ENCODE peak calls at places on chromosomes 4 and X, in four cellular contexts. T is psoas muscle, S is heart left ventricle, K is astrocyte. F is an unnamed sample.

GRCh38 chr4:169268951-169269781 is 1.6 kb downstream of the SH3RF1 start:
- DNase-seq in T (peak; percentile 13), S (no peak), K (peak; percentile 89), F (peak; percentile 47)

GRCh38 chrX:150934453-150934852 is 36.0 kb upstream of the CD99L2 start:
- DNase-seq in T (no peak), S (no peak), K (peak; percentile 67), F (no peak)

GRCh38 chr4:2929469-2929868 is 33.7 kb downstream of the NOP14 start:
- DNase-seq in T (no peak), S (no peak), K (no peak), F (peak; percentile 16)

GRCh38 chrX:148443216-148443615 is 57.2 kb upstream of the AFF2 start:
- DNase-seq in T (no peak), S (no peak), K (no peak), F (no peak)

GRCh38 chr4:156109943-156110925 is 156.6 kb upstream of the CTSO start:
- DNase-seq in T (no peak), S (no peak), K (peak; percentile 18), F (no peak)

GRCh38 chr4:104971458-104971857 is 175.2 kb upstream of the TET2 start:
- DNase-seq in T (no peak), S (no peak), K (no peak), F (no peak)

GRCh38 chr4:163157157-163157556 is 9.5 kb downstream of the NAF1 start:
- DNase-seq in T (no peak), S (no peak), K (peak; percentile 87), F (no peak)

GRCh38 chr4:103011378-103012025 is 8.0 kb downstream of the SLC9B1 start:
- DNase-seq in T (no peak), S (no peak), K (peak; percentile 54), F (no peak)

GRCh38 chrX:39975094-39975865 is 122.5 kb downstream of the BCOR start:
- DNase-seq in T (no peak), S (no peak), K (no peak), F (no peak)

DNA sequence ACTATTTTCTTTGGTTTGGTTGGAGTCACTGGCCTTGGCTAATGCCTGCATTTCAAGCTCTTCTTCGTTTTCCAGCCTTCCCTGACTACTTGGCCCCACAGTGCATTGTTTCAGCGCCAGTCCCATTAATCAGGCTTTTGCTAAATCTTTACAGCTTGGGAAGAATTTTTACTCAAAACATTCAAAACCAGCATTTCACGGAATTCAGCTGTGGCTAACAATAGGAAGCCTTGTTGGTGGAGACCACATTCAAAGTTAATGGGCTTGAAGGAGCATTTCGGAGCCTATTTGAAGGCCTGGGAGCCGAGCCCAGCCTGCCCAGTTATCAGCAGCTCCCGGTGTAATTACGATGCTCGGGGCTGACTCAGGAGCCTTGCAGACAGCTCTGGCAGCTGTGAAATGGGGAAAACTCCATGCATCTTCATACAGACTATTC is 30.8 kb upstream of the VCX2 start:
- DNase-seq in T (peak; percentile 14), S (peak; percentile 32), K (peak; percentile 96), F (no peak)
- H3K27ac ChIP-seq in T (no peak overlapping the region), S (no peak overlapping the region), K (peak overlapping the region; percentile 33), F (no peak overlapping the region)

GRCh38 chr4:77878176-77878575 is 15.5 kb downstream of the MRPL1 start:
- DNase-seq in T (no peak), S (no peak), K (no peak), F (no peak)

GRCh38 chr4:77877167-77877566 is 14.5 kb downstream of the MRPL1 start:
- DNase-seq in T (no peak), S (no peak), K (no peak), F (no peak)

GRCh38 chr4:77877771-77878170 is 15.1 kb downstream of the MRPL1 start:
- DNase-seq in T (no peak), S (no peak), K (no peak), F (no peak)

DNA sequence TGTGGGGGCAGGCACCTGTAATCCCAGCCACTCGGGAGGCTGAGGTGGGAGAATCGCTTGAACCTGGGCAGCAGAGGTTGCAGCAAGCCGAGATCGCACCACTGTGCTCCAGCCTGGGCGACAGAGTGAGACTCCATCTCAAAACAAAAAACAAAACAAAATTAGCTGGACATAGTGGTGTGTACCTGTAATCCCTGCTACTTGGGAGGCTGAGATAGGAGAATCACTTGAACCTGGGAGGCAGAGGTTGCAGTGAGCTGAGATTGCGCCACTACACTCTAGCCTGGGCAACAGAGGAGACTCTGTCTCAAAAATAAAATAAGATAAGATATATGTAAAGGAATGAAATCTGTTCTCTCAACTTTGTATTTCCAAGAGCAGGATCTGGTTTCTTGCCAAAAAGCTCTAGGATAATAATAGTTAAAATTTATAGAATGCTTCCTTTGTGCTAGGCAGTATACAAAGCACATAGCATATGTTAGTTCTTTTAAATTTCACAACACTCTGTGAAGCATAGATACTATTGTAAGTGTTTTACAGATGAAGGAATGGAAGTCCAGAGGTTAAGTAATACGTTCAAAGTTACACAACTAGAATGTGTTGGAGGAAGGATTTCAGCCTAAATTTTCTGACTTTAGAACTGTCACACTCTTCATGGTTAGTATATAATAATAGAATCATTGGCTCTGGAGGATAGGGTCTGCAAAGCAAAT is 10.2 kb downstream of the MRPL1 start:
- DNase-seq in T (no peak), S (no peak), K (no peak), F (no peak)
- TF ChIP-seq CTCF in T (no peak), S (no peak), K (no peak), F (no peak)

DNA sequence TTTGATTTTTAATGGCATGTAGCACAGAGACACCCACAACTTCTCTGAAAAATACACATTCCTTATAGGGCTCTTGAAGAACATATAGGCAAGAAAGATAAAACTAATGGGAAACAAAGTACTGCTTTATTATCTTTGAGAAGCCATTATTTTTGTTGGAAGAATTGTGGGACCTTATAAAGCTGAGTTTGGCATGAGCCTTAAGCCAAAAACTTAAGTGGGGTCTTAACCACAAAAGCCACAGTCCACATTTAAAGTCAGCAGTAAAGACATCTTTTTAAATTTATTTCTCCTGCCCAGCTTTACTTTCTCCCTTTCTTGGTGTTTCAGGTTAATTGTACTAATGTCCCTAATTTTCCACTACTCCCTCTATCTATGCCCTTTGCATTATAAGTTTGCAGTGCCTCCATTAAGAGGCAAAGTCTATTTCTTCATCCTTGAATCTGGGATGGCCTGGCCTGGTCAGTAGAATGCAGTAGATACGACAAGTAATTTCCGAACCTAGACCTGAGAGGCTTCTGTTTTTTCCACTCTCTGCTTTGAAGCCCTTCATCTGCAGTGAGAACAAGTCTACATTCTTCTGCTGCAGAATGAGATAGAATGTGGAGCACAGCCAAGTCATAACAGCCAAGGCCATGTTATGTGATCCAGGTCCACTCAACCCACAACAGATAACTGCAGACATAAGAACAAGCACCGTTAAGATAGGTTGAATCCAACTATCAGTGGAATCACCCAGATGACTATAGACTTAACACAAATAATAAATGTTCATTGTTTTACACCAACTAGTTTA is 1297.5 kb downstream of the C4orf33 start:
- DNase-seq in T (no peak), S (no peak), K (peak; percentile 74), F (no peak)
- H3K27ac ChIP-seq in T (no peak overlapping the region), S (no peak overlapping the region), K (no peak overlapping the region), F (no peak overlapping the region)

GRCh38 chrX:37912286-37912685 is 64.9 kb upstream of the DYNLT3 start:
- DNase-seq in T (no peak), S (no peak), K (peak; percentile 82), F (no peak)

GRCh38 chrX:37906357-37906756 is 59.0 kb upstream of the DYNLT3 start:
- DNase-seq in T (no peak), S (no peak), K (no peak), F (no peak)

GRCh38 chrX:37912797-37913196 is 65.4 kb upstream of the DYNLT3 start:
- DNase-seq in T (no peak), S (no peak), K (peak; percentile 24), F (no peak)

GRCh38 chrX:37905436-37906147 is 58.2 kb upstream of the DYNLT3 start:
- DNase-seq in T (no peak), S (peak; percentile 20), K (peak; percentile 61), F (peak; percentile 42)

GRCh38 chrX:37910186-37910585 is 62.8 kb upstream of the DYNLT3 start:
- DNase-seq in T (no peak), S (no peak), K (peak; percentile 13), F (no peak)
- TF ChIP-seq CTCF in T (no peak), S (no peak), K (no peak), F (no peak)

DNA sequence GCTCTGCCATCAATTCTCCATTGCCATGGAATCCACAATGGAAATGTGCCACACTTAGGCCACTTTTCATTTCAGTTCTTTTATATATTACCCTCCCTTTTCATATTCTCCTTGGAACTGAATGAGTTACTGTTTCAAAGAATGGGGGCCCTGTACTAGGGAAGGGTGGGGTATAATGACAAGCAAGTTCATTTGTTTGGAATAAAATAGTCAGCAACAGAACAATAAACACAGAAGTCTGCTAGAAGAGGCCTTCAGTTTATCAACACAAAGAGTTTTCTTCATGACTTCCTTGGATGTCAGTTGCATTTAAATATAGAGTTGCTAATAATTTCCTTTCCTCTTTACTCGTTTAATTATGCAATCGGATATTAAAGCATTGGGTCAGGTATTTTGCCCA is 478.3 kb upstream of the FTHL17 start:
- DNase-seq in T (no peak), S (no peak), K (no peak), F (no peak)
- H3K27ac ChIP-seq in T (no peak overlapping the region), S (no peak overlapping the region), K (no peak overlapping the region), F (no peak overlapping the region)

GRCh38 chrX:137428777-137429564 is 137.0 kb upstream of the ZIC3 start:
- DNase-seq in T (no peak), S (no peak), K (no peak), F (no peak)
- TF ChIP-seq CTCF in T (no peak), S (no peak), K (no peak), F (no peak)

GRCh38 chr4:145887241-145887964 is 51.2 kb downstream of the ZNF827 start:
- DNase-seq in T (peak; percentile 33), S (peak; percentile 45), K (peak; percentile 66), F (no peak)
- H3K27ac ChIP-seq in T (peak overlapping the region; percentile 57), S (peak overlapping the region; percentile 51), K (peak overlapping the region; percentile 7), F (no peak overlapping the region)

DNA sequence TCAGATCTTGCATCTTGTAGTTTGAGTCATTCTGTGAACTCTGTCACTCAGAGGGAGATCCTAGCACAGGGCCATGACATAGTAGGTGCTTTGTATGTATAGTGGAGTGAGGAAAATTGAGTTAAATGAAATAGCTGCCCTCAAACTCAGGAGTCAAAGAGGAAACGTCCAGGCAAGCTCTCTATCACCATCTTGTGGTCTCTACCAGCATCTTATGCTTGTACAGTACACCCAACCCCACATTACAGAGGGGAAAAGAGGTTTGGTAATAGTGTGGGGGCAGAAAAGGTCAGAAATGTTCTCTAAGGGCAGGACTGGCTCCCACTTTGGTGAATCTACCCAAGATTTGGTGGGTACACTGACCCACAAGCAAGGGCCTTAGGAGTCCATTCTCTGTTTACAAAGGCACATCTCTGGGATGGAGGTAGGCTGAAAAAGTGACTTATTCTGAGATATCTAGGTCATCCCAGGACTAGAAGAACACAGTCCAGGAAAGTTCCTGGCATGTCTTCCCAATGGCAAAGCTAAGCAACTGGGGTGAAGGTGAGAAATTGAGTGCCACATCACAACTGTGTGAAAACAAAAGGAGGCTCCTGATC is 131.8 kb downstream of the OR13H1 start:
- DNase-seq in T (no peak), S (no peak), K (no peak), F (no peak)
- TF ChIP-seq CTCF in T (peak; percentile 31), S (no peak), K (peak; percentile 45), F (peak; percentile 53)

GRCh38 chr4:20944451-20944850 is 244.2 kb downstream of the PACRGL start:
- DNase-seq in T (no peak), S (no peak), K (no peak), F (no peak)
- H3K27ac ChIP-seq in T (no peak overlapping the region), S (no peak overlapping the region), K (no peak overlapping the region), F (no peak overlapping the region)

F was measured in right lobe of liver.